ENCODE peak calls at places on chromosomes 11 and 22, in nine cellular contexts. A is stimulated activated CD4-positive, alpha-beta T cell treated with anti-CD3 and anti-CD28 coated beads, Interleukin-1b, Interleukin-23, amount 100 ng/mL, for 24 hours; T is hypothalamus; K is colonic mucosa; Y is Caki2; C is transverse colon; W is NCI-H748 treated with DMSO at 0.1 percent for 48 hours; Z is H9; N is T-helper 22 cell. Q is an unnamed sample.

GRCh38 chr22:37192232-37192631 is 4.2 kb upstream of the C1QTNF6 start:
- DNase-seq in Y (no peak), K (no peak), W (no peak), N (no peak), T (no peak), Z (no peak), C (no peak), A (no peak), Q (no peak)

GRCh38 chr11:63710476-63711217 is 29.3 kb downstream of the RTN3 start:
- DNase-seq in C (peak; percentile 15), T (no peak), Y (no peak), A (no peak), W (no peak), N (no peak), Z (no peak), K (peak; percentile 23), Q (no peak)

GRCh38 chr11:74701351-74701750 is 29.9 kb downstream of the CHRDL2 start:
- DNase-seq in Y (no peak), T (no peak), A (no peak), W (no peak), Z (peak; percentile 78), N (no peak), K (no peak), C (no peak), Q (no peak)

GRCh38 chr11:119025978-119026766 is 4.5 kb downstream of the SLC37A4 start:
- DNase-seq in Y (no peak), T (no peak), K (no peak), N (no peak), C (no peak), W (no peak), Z (no peak), A (no peak), Q (no peak)

GRCh38 chr11:133901316-133901715 is 55.5 kb downstream of the IGSF9B start:
- DNase-seq in Y (no peak), Z (no peak), K (no peak), W (no peak), A (no peak), C (no peak), N (no peak), T (no peak), Q (no peak)

GRCh38 chr11:134374891-134375550 is 37.0 kb downstream of the B3GAT1 start:
- DNase-seq in T (no peak), A (no peak), Y (no peak), C (no peak), Z (no peak), K (no peak), W (no peak), N (no peak), Q (no peak)

GRCh38 chr11:976431-977160 is 50.9 kb downstream of the AP2A2 start:
- DNase-seq in T (peak; percentile 19), K (no peak), N (no peak), W (no peak), Z (no peak), Y (no peak), C (no peak), A (no peak), Q (peak; percentile 87)

GRCh38 chr22:44983878-44984482 is 25.8 kb downstream of the PHF21B start:
- DNase-seq in A (no peak), C (no peak), N (no peak), Y (no peak), W (no peak), Z (no peak), T (no peak), K (no peak), Q (no peak)

GRCh38 chr22:46472722-46473016 is 64.8 kb downstream of the CELSR1 start:
- DNase-seq in C (no peak), Y (no peak), A (no peak), N (no peak), W (no peak), K (no peak), Z (no peak), T (no peak), Q (no peak)

GRCh38 chr22:32473388-32473952 is 1.1 kb upstream of the FBXO7 start:
- DNase-seq in C (peak; percentile 30), T (no peak), Y (peak; percentile 72), Z (no peak), W (peak; percentile 71), N (peak; percentile 1), K (peak; percentile 38), A (no peak), Q (peak; percentile 73)

GRCh38 chr11:119422505-119423416 is at the start of gene THY1:
- DNase-seq in T (no peak), Z (peak; percentile 90), W (peak; percentile 9), N (no peak), C (no peak), K (no peak), Y (no peak), A (no peak), Q (peak; percentile 36)

GRCh38 chr11:112882494-112883381 is 78.5 kb upstream of the NCAM1 start:
- DNase-seq in Z (no peak), Y (no peak), N (no peak), A (no peak), K (no peak), C (no peak), T (no peak), W (no peak), Q (no peak)

GRCh38 chr22:19440411-19441195 is 6.9 kb downstream of the C22orf39 start:
- DNase-seq in C (no peak), Z (no peak), N (no peak), Y (no peak), A (no peak), T (no peak), W (no peak), K (no peak), Q (no peak)

GRCh38 chr22:38657248-38657909 is 941 bp downstream of the CBY1 start:
- DNase-seq in K (peak; percentile 38), A (no peak), W (peak; percentile 1), C (peak; percentile 46), N (no peak), Z (peak; percentile 45), T (no peak), Y (peak; percentile 19), Q (no peak)

GRCh38 chr22:40345801-40346177 is 511 bp upstream of the ADSL start:
- DNase-seq in K (peak; percentile 63), T (no peak), Z (no peak), N (peak; percentile 31), W (peak; percentile 26), C (peak; percentile 67), Y (no peak), A (no peak), Q (no peak)

GRCh38 chr22:20384171-20384570 is 9.8 kb upstream of the ZNF74 start:
- DNase-seq in K (no peak), N (no peak), C (no peak), Z (no peak), T (no peak), Y (no peak), W (no peak), A (no peak), Q (no peak)

GRCh38 chr22:21657361-21658118 is 8.3 kb upstream of the PPIL2 start:
- DNase-seq in Z (peak; percentile 84), N (peak; percentile 77), A (peak; percentile 49), K (peak; percentile 87), Y (peak; percentile 90), C (peak; percentile 89), T (no peak), W (peak; percentile 62), Q (no peak)

GRCh38 chr11:5129457-5129877 is 8.7 kb downstream of the OR52A5 start:
- DNase-seq in N (no peak), K (no peak), A (no peak), C (no peak), W (no peak), Z (no peak), T (no peak), Y (no peak), Q (no peak)

GRCh38 chr11:116420030-116420429 is 352.8 kb downstream of the BUD13 start:
- DNase-seq in K (no peak), T (no peak), N (no peak), C (no peak), W (no peak), A (no peak), Y (no peak), Z (no peak), Q (no peak)

GRCh38 chr11:92123540-92123939 is 101.1 kb upstream of the FAT3 start:
- DNase-seq in N (no peak), W (no peak), C (no peak), T (no peak), Z (no peak), K (no peak), Y (no peak), A (no peak), Q (no peak)

GRCh38 chr22:30694638-30695350 is at the start of gene OSBP2:
- DNase-seq in C (peak; percentile 56), W (no peak), K (peak; percentile 34), Z (peak; percentile 45), T (peak; percentile 28), N (peak; percentile 1), A (no peak), Y (peak; percentile 23), Q (peak; percentile 47)

GRCh38 chr11:75031224-75031753 is 42.6 kb downstream of the NEU3 start:
- DNase-seq in W (no peak), C (no peak), N (no peak), T (no peak), A (no peak), Y (peak; percentile 52), K (no peak), Z (peak; percentile 19), Q (no peak)

GRCh38 chr11:3139086-3139440 is 26.0 kb downstream of the OSBPL5 start:
- DNase-seq in Z (no peak), A (no peak), K (no peak), C (no peak), W (no peak), N (no peak), Y (no peak), T (no peak), Q (no peak)

GRCh38 chr22:42745118-42745517 is 24.4 kb upstream of the A4GALT start:
- DNase-seq in K (no peak), N (no peak), C (no peak), Z (no peak), Y (no peak), T (no peak), W (no peak), A (no peak), Q (no peak)

GRCh38 chr11:35927730-35928129 is 16.1 kb upstream of the LDLRAD3 start:
- DNase-seq in W (no peak), Y (no peak), Z (no peak), C (peak; percentile 42), A (no peak), K (peak; percentile 21), T (no peak), N (no peak), Q (no peak)

GRCh38 chr11:3886985-3887384 is 31.5 kb downstream of the STIM1 start:
- DNase-seq in Y (no peak), K (no peak), Z (no peak), C (no peak), W (no peak), N (no peak), A (no peak), T (no peak), Q (no peak)

GRCh38 chr11:5226732-5227327 is at the start of gene HBB:
- DNase-seq in K (peak; percentile 19), A (no peak), T (no peak), N (no peak), Y (no peak), Z (no peak), C (no peak), W (peak; percentile 8), Q (no peak)